ENCODE peak calls at places on chromosomes 5 and 9, in five cellular contexts. B, K, P, N and H are unnamed samples.

GRCh38 chr5:122615146-122615545 is 159.7 kb upstream of the SNX2 start:
- DNase-seq in B (no peak), K (no peak), N (no peak), P (no peak), H (no peak)

GRCh38 chr9:19000133-19000532 is 32.9 kb downstream of the SAXO1 start:
- DNase-seq in K (no peak), P (no peak), N (no peak), B (no peak), H (no peak)

GRCh38 chr5:103407399-103407798 is 148.8 kb downstream of the MACIR start:
- DNase-seq in N (no peak), K (no peak), B (no peak), P (no peak), H (no peak)

GRCh38 chr5:107365355-107366109 is 305.2 kb downstream of the EFNA5 start:
- DNase-seq in B (no peak), P (no peak), K (no peak), N (no peak), H (no peak)

GRCh38 chr5:34571380-34572041 is 84.6 kb upstream of the RAI14 start:
- DNase-seq in B (no peak), N (no peak), P (no peak), K (no peak), H (no peak)

GRCh38 chr9:18238752-18239151 is 235.2 kb upstream of the ADAMTSL1 start:
- DNase-seq in P (no peak), B (no peak), N (no peak), K (no peak), H (no peak)

GRCh38 chr5:125194901-125195300 is 448.5 kb upstream of the ZNF608 start:
- DNase-seq in B (no peak), K (no peak), N (peak), P (no peak), H (no peak)

GRCh38 chr5:55994502-55994997 is at the start of gene IL6ST:
- DNase-seq in B (peak), P (peak), K (peak), N (no peak), H (peak)

GRCh38 chr5:138352071-138352721 is at the start of gene KDM3B:
- DNase-seq in N (peak), B (peak), P (peak), K (peak), H (peak)

GRCh38 chr9:114218264-114219120 is 63.2 kb downstream of the COL27A1 start:
- DNase-seq in K (no peak), B (no peak), P (no peak), N (no peak), H (no peak)

GRCh38 chr9:109934499-109935214 is 154.7 kb downstream of the PALM2AKAP2 start:
- DNase-seq in N (no peak), B (no peak), K (no peak), P (no peak), H (no peak)

GRCh38 chr9:92327283-92327850 is 1.6 kb downstream of the CENPP start:
- DNase-seq in P (no peak), K (no peak), N (no peak), B (no peak), H (no peak)

GRCh38 chr9:125356032-125356431 is 94.4 kb downstream of the GAPVD1 start:
- DNase-seq in B (no peak), N (no peak), P (no peak), K (no peak), H (no peak)

GRCh38 chr9:127114606-127115005 is 7.8 kb downstream of the ANGPTL2 start:
- DNase-seq in N (no peak), P (no peak), B (no peak), K (no peak), H (no peak)

GRCh38 chr5:112681481-112681908 is 56.2 kb upstream of the APC start:
- DNase-seq in N (no peak), B (no peak), P (no peak), K (no peak), H (no peak)

GRCh38 chr5:177458912-177459350 is 12.3 kb downstream of the PRR7 start:
- DNase-seq in N (peak), B (peak), K (no peak), P (peak), H (no peak)

GRCh38 chr5:16903480-16904300 is 32.4 kb downstream of the MYO10 start:
- DNase-seq in N (no peak), K (no peak), P (no peak), B (no peak), H (no peak)

GRCh38 chr9:115216873-115217272 is 98.9 kb upstream of the TNC start:
- DNase-seq in N (no peak), P (no peak), K (no peak), B (no peak), H (no peak)

GRCh38 chr9:124855944-124856773 is 2.9 kb downstream of the WDR38 start:
- DNase-seq in N (peak), B (no peak), K (no peak), P (no peak), H (no peak)

GRCh38 chr9:5920860-5921328 is 30.2 kb downstream of the MLANA start:
- DNase-seq in P (no peak), N (no peak), K (no peak), B (no peak), H (no peak)

GRCh38 chr5:54180616-54181015 is 129.8 kb downstream of the ARL15 start:
- DNase-seq in K (no peak), P (no peak), B (no peak), N (no peak), H (no peak)

GRCh38 chr9:26812217-26812616 is 80.4 kb downstream of the CAAP1 start:
- DNase-seq in N (no peak), P (no peak), K (no peak), B (no peak), H (no peak)

GRCh38 chr9:86741311-86742215 is 205.7 kb downstream of the GAS1 start:
- DNase-seq in B (no peak), P (no peak), K (no peak), N (no peak), H (no peak)

GRCh38 chr9:18382243-18382642 is 91.7 kb upstream of the ADAMTSL1 start:
- DNase-seq in P (no peak), N (no peak), B (no peak), K (no peak), H (no peak)

GRCh38 chr5:136133416-136134383 is 1.1 kb downstream of the SMAD5 start:
- DNase-seq in P (no peak), N (peak), B (no peak), K (no peak), H (no peak)

GRCh38 chr5:108379722-108380530 is 2.0 kb downstream of the FBXL17 start:
- DNase-seq in B (no peak), P (no peak), K (no peak), N (no peak), H (no peak)

GRCh38 chr5:146032911-146033310 is 72.5 kb downstream of the PLAC8L1 start:
- DNase-seq in B (no peak), N (no peak), P (no peak), K (no peak), H (no peak)

GRCh38 chr5:167708449-167708848 is 583.0 kb upstream of the WWC1 start:
- DNase-seq in K (no peak), N (no peak), B (no peak), P (no peak), H (no peak)

GRCh38 chr5:178285399-178286225 is 53.0 kb upstream of the PHYKPL start:
- DNase-seq in N (peak), K (no peak), B (no peak), P (no peak), H (no peak)